ENCODE peak calls at places on chromosomes 11 and 22, in four cellular contexts. K, D, L and R are unnamed samples.

GRCh38 chr11:47523491-47524199 is 29.3 kb downstream of the CELF1 start:
- DNase-seq in D (peak; percentile 90), K (peak; percentile 35), L (no peak), R (peak; percentile 58)

GRCh38 chr11:578276-579035 is 2.2 kb downstream of the PHRF1 start:
- DNase-seq in L (no peak), D (no peak), K (no peak), R (no peak)

GRCh38 chr22:49011769-49012598 is 815.7 kb downstream of the BRD1 start:
- DNase-seq in D (no peak), K (no peak), L (no peak), R (peak; percentile 5)

GRCh38 chr11:46387919-46388618 is 3.5 kb downstream of the CHRM4 start:
- DNase-seq in L (no peak), D (no peak), K (no peak), R (no peak)

GRCh38 chr11:116931206-116931953 is 94.0 kb upstream of the APOA1 start:
- DNase-seq in L (no peak), K (peak; percentile 49), D (no peak), R (no peak)

GRCh38 chr11:124724854-124725718 is 14.7 kb upstream of the NRGN start:
- DNase-seq in K (no peak), D (no peak), L (no peak), R (peak; percentile 26)

GRCh38 chr22:19896665-19897355 is 42.1 kb upstream of the GNB1L start:
- DNase-seq in K (no peak), L (no peak), D (no peak), R (no peak)

GRCh38 chr22:43994006-43994405 is 30.1 kb upstream of the PARVB start:
- DNase-seq in L (no peak), D (no peak), K (no peak), R (no peak)

GRCh38 chr11:71212871-71213559 is 39.4 kb downstream of the SHANK2 start:
- DNase-seq in L (no peak), D (peak; percentile 41), K (no peak), R (no peak)

GRCh38 chr22:40898850-40899357 is 37.0 kb upstream of the DNAJB7 start:
- DNase-seq in L (no peak), D (peak; percentile 76), K (peak; percentile 28), R (no peak)

GRCh38 chr11:28770806-28771205 is 662.6 kb downstream of the METTL15 start:
- DNase-seq in L (no peak), K (no peak), D (no peak), R (no peak)

GRCh38 chr22:28438183-28438778 is 241.4 kb downstream of the TTC28 start:
- DNase-seq in D (peak; percentile 74), L (no peak), K (no peak), R (no peak)

GRCh38 chr11:56967726-56968125 is 21.0 kb upstream of the OR5AK2 start:
- DNase-seq in K (no peak), L (no peak), D (no peak), R (no peak)

GRCh38 chr11:2690596-2691354 is 9.0 kb downstream of the KCNQ1OT1 start:
- DNase-seq in K (no peak), L (no peak), D (no peak), R (no peak)

GRCh38 chr11:135008001-135008405 is 596.0 kb upstream of the B3GAT1 start:
- DNase-seq in L (no peak), K (no peak), D (no peak), R (no peak)

GRCh38 chr22:19892249-19892879 is 37.7 kb upstream of the GNB1L start:
- DNase-seq in K (no peak), D (peak; percentile 80), L (peak; percentile 22), R (no peak)

GRCh38 chr11:61069427-61069826 is 32.9 kb upstream of the CD5 start:
- DNase-seq in D (no peak), K (no peak), L (no peak), R (no peak)

GRCh38 chr11:12674571-12674935 is 332 bp downstream of the TEAD1 start:
- DNase-seq in L (no peak), K (no peak), D (no peak), R (no peak)